ENCODE peak calls at places on chromosomes 6 and 20, in nine cellular contexts. M is AG04449, Q is GM12878, N is A549, E is fibroblast of lung, P is cardiac fibroblast, X is AG09309, L is coronary artery, Y is LNCaP clone FGC. A is an unnamed sample.

GRCh38 chr6:156988276-156989158 is 211.3 kb downstream of the ARID1B start:
- DNase-seq in M (no peak), Q (peak; percentile 57), N (no peak), E (no peak), P (peak; percentile 22), X (no peak), L (no peak), Y (no peak), A (peak; percentile 83)

GRCh38 chr20:41145821-41146620 is 8.7 kb downstream of the PLCG1 start:
- DNase-seq in M (no peak), Q (no peak), N (no peak), E (no peak), P (peak; percentile 30), X (no peak), L (no peak), Y (peak; percentile 61), A (no peak)

GRCh38 chr20:10863337-10864060 is 189.7 kb upstream of the JAG1 start:
- DNase-seq in M (peak; percentile 38), Q (no peak), N (no peak), E (peak; percentile 89), P (peak; percentile 93), X (no peak), L (no peak), Y (no peak), A (no peak)

GRCh38 chr20:20759132-20759531 is 46.7 kb upstream of the RALGAPA2 start:
- DNase-seq in M (no peak), Q (no peak), N (no peak), E (no peak), P (no peak), X (no peak), L (no peak), Y (peak; percentile 96), A (no peak)

GRCh38 chr6:103177800-103178199 is 1681.9 kb downstream of the HACE1 start:
- DNase-seq in M (no peak), Q (no peak), N (no peak), E (no peak), P (no peak), X (no peak), L (no peak), Y (no peak), A (no peak)

GRCh38 chr20:14860410-14860814 is 523.0 kb upstream of the FLRT3 start:
- DNase-seq in M (no peak), Q (no peak), N (peak; percentile 28), E (no peak), P (no peak), X (no peak), L (no peak), Y (no peak), A (peak; percentile 63)

GRCh38 chr6:52497652-52498408 is 77.7 kb downstream of the EFHC1 start:
- DNase-seq in M (no peak), Q (peak; percentile 95), N (no peak), E (peak; percentile 58), P (peak; percentile 85), X (no peak), L (no peak), Y (no peak), A (peak; percentile 96)

GRCh38 chr6:47076422-47077344 is 34.6 kb upstream of the ADGRF1 start:
- DNase-seq in M (no peak), Q (no peak), N (no peak), E (peak; percentile 71), P (no peak), X (no peak), L (no peak), Y (no peak), A (no peak)

GRCh38 chr6:2072450-2072849 is 173.0 kb downstream of the GMDS start:
- DNase-seq in M (peak; percentile 9), Q (no peak), N (no peak), E (peak; percentile 89), P (peak; percentile 58), X (no peak), L (no peak), Y (no peak), A (no peak)

GRCh38 chr6:166270706-166271375 is 37.4 kb downstream of the PRR18 start:
- DNase-seq in M (no peak), Q (no peak), N (no peak), E (no peak), P (no peak), X (no peak), L (no peak), Y (no peak), A (no peak)

GRCh38 chr20:35891375-35891774 is 62.9 kb downstream of the SCAND1 start:
- DNase-seq in M (no peak), Q (no peak), N (no peak), E (peak; percentile 60), P (peak; percentile 44), X (peak; percentile 82), L (no peak), Y (no peak), A (no peak)

GRCh38 chr6:14932485-14933178 is 313.2 kb upstream of the JARID2 start:
- DNase-seq in M (no peak), Q (no peak), N (no peak), E (no peak), P (no peak), X (no peak), L (no peak), Y (no peak), A (no peak)

GRCh38 chr20:57118964-57119363 is 147.5 kb downstream of the BMP7 start:
- DNase-seq in M (no peak), Q (no peak), N (no peak), E (no peak), P (no peak), X (no peak), L (no peak), Y (no peak), A (no peak)

GRCh38 chr20:40880716-40881104 is 147.9 kb upstream of the TOP1 start:
- DNase-seq in M (no peak), Q (no peak), N (no peak), E (no peak), P (no peak), X (no peak), L (no peak), Y (no peak), A (no peak)

GRCh38 chr6:90466191-90466940 is 120.5 kb downstream of the MAP3K7 start:
- DNase-seq in M (no peak), Q (no peak), N (no peak), E (no peak), P (peak; percentile 13), X (no peak), L (no peak), Y (no peak), A (peak; percentile 39)

GRCh38 chr6:98832282-98833100 is 1.9 kb upstream of the POU3F2 start:
- DNase-seq in M (peak; percentile 10), Q (no peak), N (no peak), E (peak; percentile 60), P (peak; percentile 89), X (no peak), L (no peak), Y (no peak), A (no peak)

GRCh38 chr6:31379850-31380249 is 22.9 kb upstream of the HLA-B start:
- DNase-seq in M (no peak), Q (no peak), N (no peak), E (no peak), P (no peak), X (no peak), L (no peak), Y (no peak), A (no peak)

GRCh38 chr20:2051920-2052319 is 49.7 kb upstream of the STK35 start:
- DNase-seq in M (no peak), Q (no peak), N (no peak), E (no peak), P (no peak), X (no peak), L (no peak), Y (no peak), A (no peak)

GRCh38 chr6:139754898-139755754 is 380.7 kb upstream of the CITED2 start:
- DNase-seq in M (no peak), Q (no peak), N (no peak), E (peak; percentile 59), P (no peak), X (no peak), L (no peak), Y (no peak), A (no peak)

GRCh38 chr6:158694913-158695312 is 45.1 kb downstream of the SYTL3 start:
- DNase-seq in M (no peak), Q (no peak), N (no peak), E (no peak), P (no peak), X (no peak), L (no peak), Y (no peak), A (no peak)
- H3K4me3 ChIP-seq in M (no peak overlapping the region), Q (no peak overlapping the region), N (no peak overlapping the region), E (no peak overlapping the region), P (no peak overlapping the region), X (no peak overlapping the region), L (no peak overlapping the region), Y (no peak overlapping the region), A (no peak overlapping the region)

GRCh38 chr20:50278684-50279531 is 88.3 kb downstream of the CEBPB start:
- DNase-seq in M (no peak), Q (no peak), N (peak; percentile 54), E (peak; percentile 54), P (peak; percentile 59), X (no peak), L (peak; percentile 94), Y (peak; percentile 3), A (no peak)
- TF ChIP-seq CTCF in M (no peak), Q (no peak), N (no peak), E (peak; percentile 23), P (peak; percentile 47), X (no peak), L (no peak), Y (no peak), A (no peak)

DNA sequence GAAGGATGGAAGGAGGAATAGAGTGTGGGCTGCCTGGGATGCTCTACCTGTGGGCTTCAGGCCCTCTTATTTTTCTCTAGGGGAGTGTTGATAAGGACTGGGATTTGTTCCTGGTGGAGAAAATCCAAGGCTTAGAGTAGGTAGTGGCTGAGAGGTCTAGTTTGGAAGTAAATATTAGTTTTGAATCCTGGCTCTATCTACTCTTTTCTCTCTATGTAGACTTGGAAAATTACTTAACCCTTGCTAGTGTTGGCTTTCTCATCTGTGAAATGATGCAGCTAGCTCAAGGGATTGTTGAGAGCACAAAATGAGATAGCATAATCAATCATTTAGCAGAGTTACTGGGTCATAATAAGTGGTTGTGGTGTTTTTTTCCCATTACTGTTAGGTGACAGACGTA is 102.7 kb upstream of the MLIP start:
- DNase-seq in M (no peak), Q (no peak), N (no peak), E (no peak), P (no peak), X (no peak), L (no peak), Y (no peak), A (no peak)
- H3K4me3 ChIP-seq in M (no peak overlapping the region), Q (no peak overlapping the region), N (no peak overlapping the region), E (no peak overlapping the region), P (no peak overlapping the region), X (no peak overlapping the region), L (no peak overlapping the region), Y (no peak overlapping the region), A (no peak overlapping the region)

DNA sequence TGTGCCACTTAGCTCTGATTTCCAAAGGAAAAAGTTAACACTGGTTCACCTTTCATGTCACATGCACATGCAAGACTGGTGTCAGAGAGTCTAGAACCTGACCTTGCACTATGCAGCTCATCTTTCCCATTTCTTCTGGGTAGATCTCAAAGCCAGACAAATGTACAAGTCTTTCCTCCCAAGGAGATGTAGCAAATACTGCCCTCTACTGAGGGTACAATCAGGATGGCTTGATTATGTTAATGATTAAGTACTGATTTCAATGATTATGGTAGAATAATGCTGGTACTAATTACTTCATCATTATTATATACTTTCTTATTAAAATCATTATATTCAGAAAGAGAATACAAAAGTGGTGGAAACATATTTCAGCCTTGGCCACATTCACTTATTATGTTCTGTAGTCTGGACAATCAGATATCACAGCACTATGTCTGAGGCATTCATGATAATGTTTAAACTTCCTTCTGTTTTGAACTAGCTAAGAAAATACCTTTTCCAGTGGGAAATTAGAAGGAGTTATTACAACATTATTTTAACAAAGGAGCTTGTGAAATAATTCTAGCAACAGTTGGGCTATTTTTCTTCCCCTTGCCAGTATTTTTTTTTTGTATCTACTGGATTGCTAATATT is 68.5 kb upstream of the FOXO3 start:
- DNase-seq in M (no peak), Q (no peak), N (peak; percentile 6), E (peak; percentile 67), P (peak; percentile 74), X (peak; percentile 24), L (no peak), Y (peak; percentile 39), A (peak; percentile 40)
- TF ChIP-seq CTCF in M (peak; percentile 52), Q (peak; percentile 56), N (peak; percentile 69), E (peak; percentile 76), P (peak; percentile 66), X (peak; percentile 74), L (peak; percentile 23), Y (peak; percentile 84), A (peak; percentile 47)